ENCODE peak calls at places on chromosomes 13 and 19, in four cellular contexts. P is fibroblast of lung, Z is GM12878, Y is endothelial cell of umbilical vein. N is an unnamed sample.

GRCh38 chr13:103130681-103131210 is 64.5 kb upstream of the SLC10A2 start:
- DNase-seq in P (no peak), Z (peak), Y (no peak), N (peak)

GRCh38 chr19:14616310-14616870 is 33.5 kb downstream of the CLEC17A start:
- DNase-seq in P (no peak), Z (no peak), Y (no peak), N (no peak)

GRCh38 chr13:99677388-99677951 is 176.2 kb downstream of the TM9SF2 start:
- DNase-seq in P (peak), Z (no peak), Y (no peak), N (no peak)

GRCh38 chr13:41767801-41768200 is 193.1 kb downstream of the VWA8 start:
- DNase-seq in P (peak), Z (no peak), Y (peak), N (no peak)

GRCh38 chr13:97616385-97616784 is 182.4 kb downstream of the RAP2A start:
- DNase-seq in P (no peak), Z (no peak), Y (no peak), N (no peak)

GRCh38 chr19:13152854-13153626 is 2.8 kb downstream of the IER2 start:
- DNase-seq in P (peak), Z (peak), Y (peak), N (peak)

GRCh38 chr13:81142306-81142999 is 801.5 kb upstream of the SPRY2 start:
- DNase-seq in P (no peak), Z (no peak), Y (no peak), N (no peak)

GRCh38 chr13:101465877-101466276 is 13.4 kb downstream of the ITGBL1 start:
- DNase-seq in P (peak), Z (no peak), Y (peak), N (no peak)

GRCh38 chr19:41877490-41877876 is 404 bp downstream of the CD79A start:
- DNase-seq in P (no peak), Z (no peak), Y (no peak), N (no peak)

GRCh38 chr13:44448373-44448772 is 74.7 kb downstream of the SERP2 start:
- DNase-seq in P (no peak), Z (no peak), Y (no peak), N (no peak)

GRCh38 chr19:3817761-3818160 is 31.6 kb upstream of the MATK start:
- DNase-seq in P (no peak), Z (no peak), Y (no peak), N (no peak)

GRCh38 chr13:23579886-23580706 is 9.9 kb downstream of the TNFRSF19 start:
- DNase-seq in P (peak), Z (no peak), Y (peak), N (no peak)
- H3K9ac ChIP-seq in P (peak), Z (peak), Y (peak), N (no peak)

DNA sequence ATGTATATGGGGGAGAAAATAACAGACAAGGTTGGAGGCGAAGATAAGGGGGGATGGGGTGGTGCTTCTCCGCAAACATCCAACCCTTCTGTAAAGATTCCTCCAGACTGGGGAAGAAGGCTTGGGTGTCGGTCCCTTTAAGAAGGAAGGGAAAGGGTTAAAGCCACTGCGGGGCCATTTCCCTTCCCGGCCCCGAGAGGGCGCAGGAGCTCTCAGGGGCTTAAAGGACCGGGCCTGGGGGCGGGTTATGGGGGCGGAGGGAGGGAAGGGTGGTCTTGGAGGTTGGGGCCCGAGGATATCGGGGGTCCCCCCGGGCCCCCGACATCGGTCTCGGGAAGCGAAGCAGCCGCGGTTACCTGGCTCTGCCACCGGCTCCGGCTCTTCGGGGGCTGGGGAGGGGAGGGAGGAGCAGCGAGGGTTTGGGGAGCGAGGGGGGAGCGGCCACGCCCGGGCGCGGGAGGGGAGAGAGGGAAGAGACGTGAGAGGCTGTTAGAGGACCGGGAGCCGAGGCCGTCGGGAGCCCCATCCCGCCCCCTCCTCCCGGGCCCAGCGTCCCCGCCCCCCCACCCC is 2.8 kb downstream of the TNNT1 start:
- DNase-seq in P (no peak), Z (no peak), Y (no peak), N (no peak)
- H3K4me3 ChIP-seq in P (no peak), Z (no peak), Y (no peak), N (no peak)

GRCh38 chr13:67229438-67230242 is 496 bp downstream of the PCDH9 start:
- DNase-seq in P (peak), Z (no peak), Y (no peak), N (peak)

GRCh38 chr13:67226686-67227085 is 3.5 kb downstream of the PCDH9 start:
- DNase-seq in P (no peak), Z (no peak), Y (no peak), N (no peak)

GRCh38 chr13:67227131-67227983 is 2.8 kb downstream of the PCDH9 start:
- DNase-seq in P (no peak), Z (no peak), Y (no peak), N (no peak)

GRCh38 chr13:67228909-67229308 is 1.2 kb downstream of the PCDH9 start:
- DNase-seq in P (peak), Z (no peak), Y (peak), N (no peak)

DNA sequence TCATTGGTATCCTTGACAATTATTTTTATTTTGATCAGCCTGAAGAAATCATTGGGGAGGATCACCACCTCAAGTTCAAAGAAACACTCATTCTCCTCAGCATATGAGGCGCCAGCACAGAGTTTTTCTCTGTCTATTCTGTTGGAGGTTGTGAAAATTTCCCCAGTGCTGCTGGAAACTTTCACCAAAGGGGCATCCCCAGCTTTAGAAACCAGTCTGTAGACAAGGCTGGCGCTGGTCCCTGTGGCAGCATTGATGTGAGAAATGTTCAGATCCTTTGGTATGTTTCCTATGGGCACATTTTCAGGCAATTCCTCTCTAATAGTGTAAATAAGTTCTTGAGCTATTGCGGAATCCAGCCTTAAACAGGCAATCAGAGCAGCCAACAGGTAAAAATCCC is 2.1 kb downstream of the PCDH9 start:
- DNase-seq in P (no peak), Z (no peak), Y (no peak), N (no peak)
- H3K9ac ChIP-seq in P (no peak), Z (no peak), Y (no peak), N (no peak)

GRCh38 chr13:46171739-46172138 is 10.2 kb downstream of the LCP1 start:
- DNase-seq in P (no peak), Z (no peak), Y (no peak), N (no peak)
- H3K4me3 ChIP-seq in P (no peak), Z (peak), Y (no peak), N (no peak)